ENCODE peak calls at places on chromosome 2, in five cellular contexts. E, R, O, A and D are unnamed samples.

GRCh38 chr2:152617464-152618187 is 99.6 kb downstream of the PRPF40A start:
- DNase-seq in E (no peak), O (no peak), R (peak), A (peak), D (no peak)

GRCh38 chr2:68537872-68538271 is 70.5 kb downstream of the APLF start:
- DNase-seq in E (no peak), R (peak), A (no peak), O (no peak), D (no peak)

GRCh38 chr2:43214253-43214652 is 12.2 kb downstream of the ZFP36L2 start:
- DNase-seq in R (no peak), O (no peak), A (no peak), E (no peak), D (peak)

GRCh38 chr2:236830931-236831330 is 254.8 kb upstream of the COPS8 start:
- DNase-seq in R (no peak), E (no peak), O (no peak), A (no peak), D (no peak)

GRCh38 chr2:98185801-98186200 is 98.8 kb downstream of the VWA3B start:
- DNase-seq in A (no peak), E (no peak), O (no peak), R (no peak), D (no peak)

GRCh38 chr2:111054791-111055627 is 65.7 kb upstream of the BCL2L11 start:
- DNase-seq in E (peak), O (no peak), A (peak), R (no peak), D (peak)

GRCh38 chr2:40859617-40860016 is 407.7 kb upstream of the SLC8A1 start:
- DNase-seq in R (no peak), E (no peak), A (no peak), O (no peak), D (no peak)

GRCh38 chr2:226463154-226463553 is 336.5 kb downstream of the IRS1 start:
- DNase-seq in O (no peak), R (no peak), A (no peak), E (no peak), D (no peak)

GRCh38 chr2:100417745-100418090 is 250 bp upstream of the CHST10 start:
- DNase-seq in R (no peak), O (no peak), A (no peak), E (no peak), D (no peak)

GRCh38 chr2:176169181-176169580 is 12.1 kb downstream of the HOXD3 start:
- DNase-seq in O (no peak), A (no peak), R (no peak), E (no peak), D (no peak)

GRCh38 chr2:23651187-23651983 is 266.4 kb downstream of the KLHL29 start:
- DNase-seq in R (peak), A (peak), O (no peak), E (no peak), D (no peak)

GRCh38 chr2:207165121-207166038 is at the start of gene KLF7:
- DNase-seq in O (peak), A (peak), E (no peak), R (peak), D (peak)

GRCh38 chr2:44267269-44268258 is 7.7 kb upstream of the SLC3A1 start:
- DNase-seq in O (no peak), R (no peak), E (no peak), A (peak), D (peak)

GRCh38 chr2:46877619-46878113 is 37.9 kb downstream of the MCFD2 start:
- DNase-seq in R (no peak), A (no peak), O (no peak), E (no peak), D (no peak)

GRCh38 chr2:46879511-46879910 is 36.1 kb downstream of the MCFD2 start:
- DNase-seq in A (no peak), E (no peak), R (no peak), O (no peak), D (no peak)

GRCh38 chr2:46878240-46878877 is 37.2 kb downstream of the MCFD2 start:
- DNase-seq in A (no peak), E (no peak), R (peak), O (no peak), D (no peak)

GRCh38 chr2:46876741-46877384 is 38.7 kb downstream of the MCFD2 start:
- DNase-seq in A (peak), R (peak), E (no peak), O (peak), D (peak)

GRCh38 chr2:46878886-46879285 is 36.7 kb downstream of the MCFD2 start:
- DNase-seq in E (no peak), A (peak), O (no peak), R (peak), D (peak)
- H3K27ac ChIP-seq in E (no peak), A (peak), O (no peak), R (peak), D (no peak)

GRCh38 chr2:140630557-140630956 is 1500.3 kb downstream of the LRP1B start:
- DNase-seq in A (no peak), R (no peak), O (no peak), E (no peak), D (no peak)
- TF ChIP-seq CTCF in A (no peak), R (no peak), O (no peak), E (no peak), D (no peak)

DNA sequence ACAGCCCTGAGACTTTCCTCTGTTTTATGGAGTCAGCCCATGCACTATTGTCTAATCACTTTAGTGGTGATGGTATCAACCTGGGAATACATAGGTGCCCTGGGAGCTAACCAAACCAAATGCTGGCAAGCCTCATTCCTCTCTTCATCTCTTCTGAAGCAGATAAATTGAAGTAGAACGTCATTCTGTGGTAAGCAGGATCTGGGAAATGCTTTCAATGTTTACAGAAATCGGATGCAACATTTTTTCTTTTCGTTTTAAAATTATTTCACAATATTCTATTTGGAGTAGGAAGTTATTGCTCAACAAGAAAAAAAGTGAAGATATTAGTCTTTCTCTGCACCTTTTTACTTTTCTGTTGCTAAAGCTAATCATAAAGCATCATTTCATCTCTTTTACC is 114.2 kb downstream of the RBMS1 start:
- DNase-seq in E (no peak), R (peak), A (peak), O (no peak), D (no peak)
- H3K27ac ChIP-seq in E (no peak), R (peak), A (peak), O (peak), D (no peak)

DNA sequence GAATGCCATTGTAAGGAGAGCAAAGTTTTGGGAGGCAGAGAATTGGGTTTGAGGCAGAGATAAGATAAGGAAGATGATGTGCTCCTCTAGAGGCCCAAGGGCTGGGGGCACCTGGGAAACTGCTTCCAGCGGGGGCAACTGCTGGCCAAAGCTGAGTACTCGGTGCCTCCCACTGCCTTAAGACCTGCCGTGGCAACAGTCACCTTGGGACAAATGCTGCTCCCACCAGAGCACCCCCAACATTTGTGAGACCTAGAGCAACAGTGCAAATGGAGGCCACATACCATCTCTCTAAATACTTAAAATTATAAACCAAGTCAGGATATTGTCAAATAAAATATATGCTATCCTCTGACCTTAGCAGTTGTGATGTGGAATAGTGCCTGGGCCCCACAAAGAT is 127.1 kb downstream of the CAPN13 start:
- DNase-seq in R (no peak), A (no peak), E (no peak), O (no peak), D (no peak)
- TF ChIP-seq CTCF in R (no peak), A (no peak), E (no peak), O (no peak), D (no peak)

GRCh38 chr2:20192781-20193180 is 32.1 kb downstream of the SDC1 start:
- DNase-seq in E (no peak), A (no peak), O (no peak), R (no peak), D (no peak)
- H3K27ac ChIP-seq in E (no peak), A (no peak), O (no peak), R (no peak), D (no peak)

GRCh38 chr2:203870942-203871341 is 3.4 kb downstream of the CTLA4 start:
- DNase-seq in A (no peak), O (no peak), E (no peak), R (no peak), D (no peak)

GRCh38 chr2:203871371-203871983 is 3.9 kb downstream of the CTLA4 start:
- DNase-seq in E (peak), O (no peak), A (no peak), R (no peak), D (no peak)

GRCh38 chr2:203875471-203875870 is 7.9 kb downstream of the CTLA4 start:
- DNase-seq in O (no peak), R (no peak), E (no peak), A (no peak), D (no peak)

GRCh38 chr2:203873921-203874631 is 6.5 kb downstream of the CTLA4 start:
- DNase-seq in R (no peak), O (no peak), A (no peak), E (no peak), D (peak)

GRCh38 chr2:203873461-203873860 is 5.9 kb downstream of the CTLA4 start:
- DNase-seq in A (no peak), E (no peak), R (no peak), O (no peak), D (no peak)
- TF ChIP-seq CTCF in A (no peak), E (no peak), R (no peak), O (no peak), D (no peak)